ENCODE peak calls at places on chromosome 6, in seven cellular contexts. R is fibroblast of villous mesenchyme, W is GM20000, Q is fibroblast of lung, F is HCT116, T is mesothelial cell of epicardium, M is GM10248. O is an unnamed sample.

GRCh38 chr6:34333858-34334257 is 58.6 kb downstream of the NUDT3 start:
- DNase-seq in R (no peak), M (no peak), W (no peak), Q (no peak), T (no peak), F (no peak), O (no peak)

GRCh38 chr6:118580585-118581419 is 32.7 kb downstream of the PLN start:
- DNase-seq in Q (peak; percentile 84), W (peak; percentile 12), M (peak; percentile 25), F (peak; percentile 49), T (no peak), R (peak; percentile 84), O (peak; percentile 22)

GRCh38 chr6:136548582-136549330 is 1.5 kb downstream of the MAP7 start:
- DNase-seq in T (no peak), R (no peak), Q (no peak), M (no peak), F (no peak), W (no peak), O (no peak)

GRCh38 chr6:474454-475185 is 83.1 kb downstream of the IRF4 start:
- DNase-seq in Q (no peak), T (no peak), R (no peak), W (peak; percentile 84), F (no peak), M (peak; percentile 85), O (peak; percentile 88)

GRCh38 chr6:148521586-148521985 is 178.9 kb downstream of the SASH1 start:
- DNase-seq in F (no peak), T (no peak), Q (peak; percentile 76), M (no peak), R (peak; percentile 90), W (no peak), O (no peak)

GRCh38 chr6:56245903-56246351 is 1.5 kb downstream of the COL21A1 start:
- DNase-seq in T (no peak), Q (peak; percentile 82), M (no peak), R (peak; percentile 23), F (no peak), W (no peak), O (no peak)

GRCh38 chr6:24284006-24284405 is 73.9 kb downstream of the DCDC2 start:
- DNase-seq in F (no peak), Q (no peak), R (no peak), W (no peak), M (no peak), T (no peak), O (no peak)

GRCh38 chr6:88882536-88882935 is 80.9 kb downstream of the RNGTT start:
- DNase-seq in Q (no peak), F (no peak), R (no peak), T (no peak), M (no peak), W (no peak), O (no peak)

GRCh38 chr6:113855500-113856010 is 1.6 kb upstream of the MARCKS start:
- DNase-seq in R (peak; percentile 66), T (no peak), F (no peak), Q (peak; percentile 58), M (peak; percentile 29), W (peak; percentile 47), O (peak; percentile 31)

GRCh38 chr6:10250655-10251220 is 164.1 kb downstream of the TFAP2A start:
- DNase-seq in T (no peak), Q (no peak), W (no peak), M (no peak), R (no peak), F (no peak), O (no peak)

GRCh38 chr6:104940881-104941693 is 15.8 kb upstream of the LIN28B start:
- DNase-seq in W (peak; percentile 85), Q (peak; percentile 44), F (no peak), M (peak; percentile 67), R (peak; percentile 59), T (peak; percentile 48), O (peak; percentile 75)

GRCh38 chr6:96563853-96564252 is 925 bp downstream of the FHL5 start:
- DNase-seq in M (no peak), F (no peak), Q (no peak), W (no peak), R (no peak), T (no peak), O (no peak)

GRCh38 chr6:10412165-10412947 is 2.5 kb downstream of the TFAP2A start:
- DNase-seq in M (peak; percentile 69), W (peak; percentile 80), T (no peak), Q (peak; percentile 44), R (peak; percentile 65), F (no peak), O (peak; percentile 77)

GRCh38 chr6:36955671-36956070 is 1.1 kb downstream of the PI16 start:
- DNase-seq in F (no peak), M (no peak), T (no peak), R (no peak), Q (no peak), W (no peak), O (no peak)

GRCh38 chr6:89299451-89299850 is 15.6 kb downstream of the GABRR2 start:
- DNase-seq in F (peak; percentile 21), T (no peak), R (no peak), Q (no peak), W (no peak), M (peak; percentile 5), O (no peak)

GRCh38 chr6:106757267-106757666 is 127.9 kb downstream of the QRSL1 start:
- DNase-seq in R (peak; percentile 3), M (no peak), F (no peak), W (no peak), Q (no peak), T (no peak), O (no peak)

GRCh38 chr6:35391240-35391968 is 49.0 kb downstream of the PPARD start:
- DNase-seq in F (peak; percentile 70), T (no peak), Q (peak; percentile 70), M (no peak), R (peak; percentile 58), W (no peak), O (no peak)

GRCh38 chr6:25277857-25278256 is 1.3 kb upstream of the CARMIL1 start:
- DNase-seq in T (no peak), M (no peak), W (no peak), R (peak; percentile 39), Q (peak; percentile 28), F (no peak), O (no peak)

GRCh38 chr6:158808918-158809678 is 10.1 kb downstream of the EZR start:
- DNase-seq in W (peak; percentile 34), F (no peak), Q (peak; percentile 71), T (no peak), M (peak; percentile 39), R (no peak), O (no peak)

GRCh38 chr6:53794720-53795253 is at the start of gene LRRC1:
- DNase-seq in F (peak; percentile 86), T (peak; percentile 90), Q (peak; percentile 90), M (peak; percentile 90), W (peak; percentile 91), R (peak; percentile 90), O (peak; percentile 91)

DNA sequence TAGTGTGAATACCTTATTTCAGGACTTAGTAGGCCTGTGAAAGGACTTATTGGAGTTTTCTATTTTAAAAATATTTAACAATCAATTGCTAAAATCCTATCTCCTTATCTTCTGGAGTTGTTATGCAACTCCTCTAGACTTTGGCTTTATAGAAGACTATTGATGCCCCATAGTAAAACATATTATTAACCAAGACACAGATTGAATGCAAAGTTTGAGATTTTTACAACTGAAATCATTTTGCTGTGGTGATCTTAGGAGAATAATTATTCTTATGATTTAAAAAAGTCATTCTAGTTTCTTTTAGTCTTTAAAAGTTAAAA is 4.5 kb downstream of the HEY2 start:
- DNase-seq in W (no peak), F (no peak), T (no peak), R (no peak), M (no peak), Q (no peak), O (no peak)
- TF ChIP-seq CTCF in W (no peak), F (no peak), T (no peak), R (no peak), M (no peak), Q (no peak), O (no peak)

GRCh38 chr6:5215799-5216198 is 45.0 kb downstream of the LYRM4 start:
- DNase-seq in M (no peak), R (no peak), W (no peak), Q (no peak), F (no peak), T (no peak), O (no peak)

GRCh38 chr6:5215181-5215580 is 45.6 kb downstream of the LYRM4 start:
- DNase-seq in T (no peak), M (no peak), F (no peak), R (no peak), W (no peak), Q (peak; percentile 31), O (no peak)

GRCh38 chr6:5219292-5219691 is 41.5 kb downstream of the LYRM4 start:
- DNase-seq in M (no peak), Q (no peak), F (no peak), W (no peak), T (no peak), R (no peak), O (no peak)

GRCh38 chr6:5223309-5223708 is 37.4 kb downstream of the LYRM4 start:
- DNase-seq in F (no peak), W (no peak), R (no peak), T (no peak), Q (no peak), M (no peak), O (no peak)

DNA sequence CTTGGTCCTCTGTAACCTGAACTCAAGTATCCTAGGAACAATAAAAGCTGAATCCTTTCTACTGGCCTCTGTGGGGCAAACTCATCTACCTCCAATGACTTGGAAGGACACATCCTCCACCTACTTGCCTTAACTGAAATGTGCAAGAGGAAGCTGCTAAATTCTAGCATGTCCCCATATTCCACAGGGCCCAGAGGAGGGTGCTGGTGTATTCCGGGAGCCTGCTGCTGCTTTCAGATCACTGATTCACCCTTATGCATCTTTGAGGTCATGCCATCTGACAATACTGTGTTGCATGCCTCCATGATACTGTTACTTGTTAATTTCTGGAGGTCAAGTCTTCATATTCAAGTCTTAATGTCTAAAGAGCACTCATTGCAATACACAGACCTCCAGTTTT is 40.3 kb downstream of the LYRM4 start:
- DNase-seq in M (no peak), Q (no peak), F (no peak), W (no peak), T (no peak), R (no peak), O (no peak)
- TF ChIP-seq CTCF in M (no peak), Q (no peak), F (no peak), W (no peak), T (no peak), R (no peak), O (no peak)

GRCh38 chr6:33201147-33201545 is 479 bp downstream of the SLC39A7 start:
- DNase-seq in F (no peak), T (no peak), M (no peak), Q (no peak), W (no peak), R (no peak), O (no peak)
- TF ChIP-seq CTCF in F (no peak), T (no peak), M (no peak), Q (no peak), W (no peak), R (no peak), O (no peak)

DNA sequence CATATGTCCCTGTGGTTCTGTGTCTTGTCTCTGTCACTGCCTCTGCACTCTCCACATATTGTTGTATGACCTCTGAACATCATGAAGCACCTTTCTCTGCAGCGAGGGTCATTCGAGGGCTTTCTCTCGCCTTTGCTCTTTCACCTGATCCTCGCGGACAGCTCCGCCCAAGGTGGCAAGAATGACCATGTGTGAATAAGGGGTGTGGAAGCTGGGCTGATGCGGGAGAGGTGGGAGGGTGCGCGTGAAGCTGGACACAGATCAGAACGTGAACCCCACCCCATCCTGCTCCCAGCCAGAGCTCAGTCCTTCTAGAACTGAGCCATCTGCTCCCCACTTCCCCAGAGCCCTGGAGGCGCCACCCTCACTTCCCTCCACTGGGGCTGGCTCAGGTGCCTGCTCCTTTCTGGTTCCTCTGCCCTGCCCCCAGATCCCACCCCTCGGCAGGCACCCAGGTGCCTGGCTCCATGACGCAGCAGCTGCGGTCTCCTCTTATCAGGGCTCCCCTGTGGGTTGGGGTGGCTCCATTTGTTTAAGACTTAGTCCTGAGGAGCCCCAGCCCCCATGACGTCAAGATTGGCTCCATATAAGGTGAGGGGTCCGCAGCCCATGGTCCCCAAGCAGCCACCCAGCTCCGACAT is at the start of gene MUCL3:
- DNase-seq in F (no peak), Q (no peak), R (no peak), M (no peak), T (no peak), W (no peak), O (no peak)
- TF ChIP-seq CTCF in F (no peak), Q (no peak), R (no peak), M (no peak), T (no peak), W (no peak), O (no peak)